ENCODE peak calls at places on chromosomes 2 and 18, in six cellular contexts. F is tibial artery, B is BE2C, N is kidney epithelial cell, S is upper lobe of left lung, O is breast epithelium. A is an unnamed sample.

GRCh38 chr18:54052732-54053131 is 171.7 kb downstream of the MBD2 start:
- DNase-seq in F (no peak), B (no peak), N (no peak), S (no peak), O (no peak), A (no peak)

GRCh38 chr2:45964226-45964841 is 312.9 kb downstream of the PRKCE start:
- DNase-seq in F (peak; percentile 76), B (peak; percentile 91), N (peak; percentile 90), S (no peak), O (peak; percentile 67), A (peak; percentile 80)

GRCh38 chr2:332592-332991 is 44.7 kb upstream of the ALKAL2 start:
- DNase-seq in F (no peak), B (no peak), N (no peak), S (no peak), O (no peak), A (no peak)

GRCh38 chr2:212158081-212158480 is 380.5 kb downstream of the ERBB4 start:
- DNase-seq in F (no peak), B (no peak), N (no peak), S (no peak), O (no peak), A (no peak)

GRCh38 chr2:113041871-113042270 is 10.8 kb downstream of the IL36B start:
- DNase-seq in F (no peak), B (no peak), N (no peak), S (no peak), O (no peak), A (no peak)

GRCh38 chr2:39392672-39393071 is 44.4 kb downstream of the MAP4K3 start:
- DNase-seq in F (no peak), B (no peak), N (no peak), S (no peak), O (no peak), A (no peak)

GRCh38 chr18:24837065-24837464 is 376.6 kb downstream of the HRH4 start:
- DNase-seq in F (no peak), B (no peak), N (peak; percentile 43), S (no peak), O (no peak), A (peak; percentile 96)

GRCh38 chr2:186820303-186820702 is 28.7 kb downstream of the ZSWIM2 start:
- DNase-seq in F (no peak), B (no peak), N (no peak), S (no peak), O (no peak), A (no peak)

GRCh38 chr2:155060906-155061305 is 362.4 kb downstream of the KCNJ3 start:
- DNase-seq in F (no peak), B (no peak), N (no peak), S (no peak), O (no peak), A (no peak)

GRCh38 chr2:56474412-56475158 is 290.8 kb downstream of the CCDC85A start:
- DNase-seq in F (no peak), B (no peak), N (peak; percentile 51), S (no peak), O (no peak), A (peak; percentile 11)

GRCh38 chr2:109287413-109287812 is 158.4 kb downstream of the SH3RF3 start:
- DNase-seq in F (no peak), B (no peak), N (no peak), S (no peak), O (no peak), A (no peak)

GRCh38 chr2:176175729-176176074 is 12.8 kb upstream of the HOXD1 start:
- DNase-seq in F (no peak), B (no peak), N (no peak), S (no peak), O (no peak), A (no peak)

GRCh38 chr2:172087191-172087779 is 2.0 kb downstream of the DLX1 start:
- DNase-seq in F (no peak), B (no peak), N (no peak), S (peak; percentile 68), O (no peak), A (no peak)

GRCh38 chr2:1793868-1794445 is 49.6 kb upstream of the PXDN start:
- DNase-seq in F (no peak), B (no peak), N (no peak), S (peak; percentile 84), O (no peak), A (no peak)

GRCh38 chr2:120884406-120885290 is 149.0 kb downstream of the GLI2 start:
- DNase-seq in F (no peak), B (no peak), N (no peak), S (no peak), O (no peak), A (no peak)

GRCh38 chr2:120885749-120886148 is 150.1 kb downstream of the GLI2 start:
- DNase-seq in F (no peak), B (no peak), N (no peak), S (no peak), O (no peak), A (no peak)

GRCh38 chr2:120881981-120882788 is 146.5 kb downstream of the GLI2 start:
- DNase-seq in F (peak; percentile 54), B (no peak), N (no peak), S (no peak), O (no peak), A (no peak)

GRCh38 chr2:120885311-120885710 is 149.6 kb downstream of the GLI2 start:
- DNase-seq in F (no peak), B (no peak), N (no peak), S (peak; percentile 68), O (no peak), A (no peak)

GRCh38 chr2:120883607-120884405 is 148.1 kb downstream of the GLI2 start:
- DNase-seq in F (peak; percentile 51), B (no peak), N (no peak), S (no peak), O (no peak), A (no peak)
- TF ChIP-seq CTCF in F (no peak), B (no peak), N (no peak), S (no peak), O (no peak), A (peak; percentile 6)

GRCh38 chr2:218513676-218514075 is 54.5 kb downstream of the USP37 start:
- DNase-seq in F (no peak), B (no peak), N (no peak), S (peak; percentile 25), O (no peak), A (no peak)

GRCh38 chr2:218517434-218518206 is 50.5 kb downstream of the USP37 start:
- DNase-seq in F (no peak), B (no peak), N (no peak), S (no peak), O (no peak), A (no peak)

GRCh38 chr2:218516614-218517013 is 51.5 kb downstream of the USP37 start:
- DNase-seq in F (no peak), B (no peak), N (no peak), S (no peak), O (no peak), A (no peak)

GRCh38 chr2:218523651-218524050 is 44.5 kb downstream of the USP37 start:
- DNase-seq in F (no peak), B (no peak), N (no peak), S (no peak), O (no peak), A (no peak)

GRCh38 chr2:218518876-218519275 is 49.3 kb downstream of the USP37 start:
- DNase-seq in F (no peak), B (no peak), N (no peak), S (no peak), O (no peak), A (no peak)
- H3K4me3 ChIP-seq in F (no peak overlapping the region), B (no peak overlapping the region), N (no peak overlapping the region), S (no peak overlapping the region), O (no peak overlapping the region), A (no peak overlapping the region)

GRCh38 chr2:53942280-53942679 is 28.5 kb downstream of the PSME4 start:
- DNase-seq in F (no peak), B (no peak), N (no peak), S (no peak), O (no peak), A (no peak)

GRCh38 chr2:53941749-53942148 is 29.0 kb downstream of the PSME4 start:
- DNase-seq in F (no peak), B (no peak), N (no peak), S (no peak), O (no peak), A (no peak)

GRCh38 chr2:53939656-53940055 is 31.1 kb downstream of the PSME4 start:
- DNase-seq in F (no peak), B (no peak), N (peak; percentile 12), S (no peak), O (no peak), A (no peak)

GRCh38 chr2:53945538-53945937 is 25.3 kb downstream of the PSME4 start:
- DNase-seq in F (no peak), B (no peak), N (no peak), S (no peak), O (no peak), A (no peak)

DNA sequence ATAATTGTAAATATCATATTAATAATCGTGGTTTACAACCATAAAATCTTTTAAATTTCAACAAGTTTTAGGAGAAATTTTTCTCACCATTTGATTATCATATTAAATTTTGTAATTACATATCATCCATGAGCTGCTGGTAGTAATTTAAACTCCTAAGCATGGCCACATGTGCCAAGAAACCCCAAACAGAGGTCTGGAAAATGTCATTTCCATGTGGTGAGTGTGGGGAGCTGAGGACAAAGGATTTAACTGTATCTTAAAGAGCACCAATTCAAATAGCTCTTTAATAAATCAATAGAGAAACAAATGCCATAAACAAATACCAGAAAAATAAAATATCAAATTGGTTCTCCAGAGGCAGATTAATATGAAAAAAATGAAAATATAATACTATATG is 26.3 kb downstream of the PSME4 start:
- DNase-seq in F (no peak), B (no peak), N (no peak), S (no peak), O (no peak), A (no peak)
- H3K36me3 ChIP-seq in F (peaks cover 29% of the 10 kb centered on the region), B (peaks cover 3% of the 10 kb centered on the region), N (no peaks in the 10 kb centered on the region), S (peaks cover 9% of the 10 kb centered on the region), O (no peaks in the 10 kb centered on the region), A (peaks cover 2% of the 10 kb centered on the region)

GRCh38 chr2:146927080-146927714 is 917.6 kb upstream of the ACVR2A start:
- DNase-seq in F (peak; percentile 71), B (peak; percentile 7), N (peak; percentile 10), S (no peak), O (no peak), A (no peak)
- TF ChIP-seq CTCF in F (peak; percentile 32), B (no peak), N (peak; percentile 81), S (no peak), O (no peak), A (peak; percentile 76)

GRCh38 chr18:8681196-8681595 is 24.2 kb upstream of the MTCL1 start:
- DNase-seq in F (no peak), B (no peak), N (no peak), S (no peak), O (no peak), A (no peak)
- H3K4me3 ChIP-seq in F (no peak overlapping the region), B (no peak overlapping the region), N (no peak overlapping the region), S (no peak overlapping the region), O (no peak overlapping the region), A (no peak overlapping the region)

DNA sequence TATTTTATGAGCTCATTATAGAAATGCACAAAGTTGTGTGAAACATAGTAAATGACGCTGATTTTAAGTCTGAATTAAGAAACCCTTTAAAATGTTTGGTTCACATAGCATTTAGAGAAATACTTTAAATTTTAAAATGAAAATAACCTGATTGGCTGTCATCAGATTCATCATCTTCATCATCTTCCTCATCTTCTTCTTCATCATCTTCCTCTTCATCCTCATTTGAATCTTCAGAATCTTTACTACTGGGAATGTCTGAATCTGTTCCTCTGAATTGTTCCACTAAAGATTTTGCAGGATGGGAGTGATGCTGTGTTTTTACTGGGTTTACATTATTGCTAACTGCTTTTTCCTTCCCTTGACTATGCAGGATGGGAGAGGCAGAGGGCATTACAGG is 146.1 kb upstream of the WDSUB1 start:
- DNase-seq in F (no peak), B (no peak), N (no peak), S (no peak), O (no peak), A (no peak)
- H3K36me3 ChIP-seq in F (peaks cover 30% of the 10 kb centered on the region), B (no peaks in the 10 kb centered on the region), N (no peaks in the 10 kb centered on the region), S (peaks cover 26% of the 10 kb centered on the region), O (peaks cover 7% of the 10 kb centered on the region), A (no peaks in the 10 kb centered on the region)

GRCh38 chr18:9661564-9661963 is 46.5 kb upstream of the RAB31 start:
- DNase-seq in F (no peak), B (no peak), N (no peak), S (no peak), O (no peak), A (no peak)
- TF ChIP-seq CTCF in F (no peak), B (no peak), N (no peak), S (no peak), O (no peak), A (peak; percentile 38)